ENCODE peak calls at places on chromosomes 3 and 15, in nine cellular contexts. One of them, this sample, is unnamed.

GRCh38 chr15:32898991-32899613 is 181.3 kb downstream of the GREM1 start:
- DNase-seq in frontal cortex: no peak
- DNase-seq in GM12891: no peak
- DNase-seq in midbrain: no peak
- DNase-seq in adipocyte: no peak
- DNase-seq in NCI-H1436: peak
- DNase-seq in activated B cell treated with CpG ODN at 0.5 μM for 24 hours: peak
- DNase-seq in GM04503: no peak
- DNase-seq in activated CD8-positive, alpha-beta memory T cell treated with anti-CD3 and anti-CD28 coated beads for 1 hour: no peak
- DNase-seq in this sample: no peak

GRCh38 chr3:112802338-112802737 is 44.3 kb downstream of the CD200R1L start:
- DNase-seq in frontal cortex: no peak
- DNase-seq in GM12891: no peak
- DNase-seq in midbrain: no peak
- DNase-seq in adipocyte: no peak
- DNase-seq in NCI-H1436: no peak
- DNase-seq in activated B cell treated with CpG ODN at 0.5 μM for 24 hours: no peak
- DNase-seq in GM04503: no peak
- DNase-seq in activated CD8-positive, alpha-beta memory T cell treated with anti-CD3 and anti-CD28 coated beads for 1 hour: no peak
- DNase-seq in this sample: no peak

GRCh38 chr3:29583861-29584260 is 303.0 kb downstream of the RBMS3 start:
- DNase-seq in frontal cortex: no peak
- DNase-seq in GM12891: no peak
- DNase-seq in midbrain: no peak
- DNase-seq in adipocyte: no peak
- DNase-seq in NCI-H1436: no peak
- DNase-seq in activated B cell treated with CpG ODN at 0.5 μM for 24 hours: no peak
- DNase-seq in GM04503: no peak
- DNase-seq in activated CD8-positive, alpha-beta memory T cell treated with anti-CD3 and anti-CD28 coated beads for 1 hour: no peak
- DNase-seq in this sample: no peak

GRCh38 chr3:160435095-160435494 is 14.5 kb downstream of the TRIM59 start:
- DNase-seq in frontal cortex: no peak
- DNase-seq in GM12891: no peak
- DNase-seq in midbrain: no peak
- DNase-seq in adipocyte: no peak
- DNase-seq in NCI-H1436: no peak
- DNase-seq in activated B cell treated with CpG ODN at 0.5 μM for 24 hours: no peak
- DNase-seq in GM04503: no peak
- DNase-seq in activated CD8-positive, alpha-beta memory T cell treated with anti-CD3 and anti-CD28 coated beads for 1 hour: no peak
- DNase-seq in this sample: no peak

GRCh38 chr3:192899540-192899982 is 18.1 kb downstream of the MB21D2 start:
- DNase-seq in frontal cortex: no peak
- DNase-seq in GM12891: no peak
- DNase-seq in midbrain: no peak
- DNase-seq in adipocyte: no peak
- DNase-seq in NCI-H1436: no peak
- DNase-seq in activated B cell treated with CpG ODN at 0.5 μM for 24 hours: no peak
- DNase-seq in GM04503: peak
- DNase-seq in activated CD8-positive, alpha-beta memory T cell treated with anti-CD3 and anti-CD28 coated beads for 1 hour: no peak
- DNase-seq in this sample: no peak

GRCh38 chr3:145898487-145898886 is 262.5 kb downstream of the PLOD2 start:
- DNase-seq in frontal cortex: no peak
- DNase-seq in GM12891: no peak
- DNase-seq in midbrain: no peak
- DNase-seq in adipocyte: peak
- DNase-seq in NCI-H1436: no peak
- DNase-seq in activated B cell treated with CpG ODN at 0.5 μM for 24 hours: no peak
- DNase-seq in GM04503: no peak
- DNase-seq in activated CD8-positive, alpha-beta memory T cell treated with anti-CD3 and anti-CD28 coated beads for 1 hour: no peak
- DNase-seq in this sample: no peak

GRCh38 chr3:174333640-174334039 is 525.5 kb upstream of the NAALADL2 start:
- DNase-seq in frontal cortex: no peak
- DNase-seq in GM12891: no peak
- DNase-seq in midbrain: no peak
- DNase-seq in adipocyte: no peak
- DNase-seq in NCI-H1436: no peak
- DNase-seq in activated B cell treated with CpG ODN at 0.5 μM for 24 hours: no peak
- DNase-seq in GM04503: no peak
- DNase-seq in activated CD8-positive, alpha-beta memory T cell treated with anti-CD3 and anti-CD28 coated beads for 1 hour: no peak
- DNase-seq in this sample: no peak

GRCh38 chr3:113057117-113057516 is 66.3 kb downstream of the GTPBP8 start:
- DNase-seq in frontal cortex: no peak
- DNase-seq in GM12891: no peak
- DNase-seq in midbrain: no peak
- DNase-seq in adipocyte: no peak
- DNase-seq in NCI-H1436: no peak
- DNase-seq in activated B cell treated with CpG ODN at 0.5 μM for 24 hours: no peak
- DNase-seq in GM04503: no peak
- DNase-seq in activated CD8-positive, alpha-beta memory T cell treated with anti-CD3 and anti-CD28 coated beads for 1 hour: no peak
- DNase-seq in this sample: no peak

GRCh38 chr3:34361921-34362320 is 563.5 kb downstream of the PDCD6IP start:
- DNase-seq in frontal cortex: no peak
- DNase-seq in GM12891: peak
- DNase-seq in midbrain: no peak
- DNase-seq in adipocyte: no peak
- DNase-seq in NCI-H1436: no peak
- DNase-seq in activated B cell treated with CpG ODN at 0.5 μM for 24 hours: no peak
- DNase-seq in GM04503: no peak
- DNase-seq in activated CD8-positive, alpha-beta memory T cell treated with anti-CD3 and anti-CD28 coated beads for 1 hour: no peak
- DNase-seq in this sample: no peak

GRCh38 chr3:11391172-11391879 is 119.1 kb downstream of the ATG7 start:
- DNase-seq in frontal cortex: no peak
- DNase-seq in GM12891: no peak
- DNase-seq in midbrain: no peak
- DNase-seq in adipocyte: no peak
- DNase-seq in NCI-H1436: no peak
- DNase-seq in activated B cell treated with CpG ODN at 0.5 μM for 24 hours: no peak
- DNase-seq in GM04503: no peak
- DNase-seq in activated CD8-positive, alpha-beta memory T cell treated with anti-CD3 and anti-CD28 coated beads for 1 hour: no peak
- DNase-seq in this sample: no peak

GRCh38 chr3:124993462-124993861 is 58.9 kb upstream of the MUC13 start:
- DNase-seq in frontal cortex: no peak
- DNase-seq in GM12891: no peak
- DNase-seq in midbrain: no peak
- DNase-seq in adipocyte: no peak
- DNase-seq in NCI-H1436: no peak
- DNase-seq in activated B cell treated with CpG ODN at 0.5 μM for 24 hours: no peak
- DNase-seq in GM04503: peak
- DNase-seq in activated CD8-positive, alpha-beta memory T cell treated with anti-CD3 and anti-CD28 coated beads for 1 hour: no peak
- DNase-seq in this sample: no peak

GRCh38 chr3:46440531-46441294 is 24.0 kb downstream of the LTF start:
- DNase-seq in frontal cortex: no peak
- DNase-seq in GM12891: peak
- DNase-seq in midbrain: no peak
- DNase-seq in adipocyte: no peak
- DNase-seq in NCI-H1436: no peak
- DNase-seq in activated B cell treated with CpG ODN at 0.5 μM for 24 hours: no peak
- DNase-seq in GM04503: no peak
- DNase-seq in activated CD8-positive, alpha-beta memory T cell treated with anti-CD3 and anti-CD28 coated beads for 1 hour: peak
- DNase-seq in this sample: no peak

GRCh38 chr3:29176501-29176900 is 104.4 kb upstream of the RBMS3 start:
- DNase-seq in frontal cortex: no peak
- DNase-seq in GM12891: no peak
- DNase-seq in midbrain: no peak
- DNase-seq in adipocyte: no peak
- DNase-seq in NCI-H1436: no peak
- DNase-seq in activated B cell treated with CpG ODN at 0.5 μM for 24 hours: no peak
- DNase-seq in GM04503: no peak
- DNase-seq in activated CD8-positive, alpha-beta memory T cell treated with anti-CD3 and anti-CD28 coated beads for 1 hour: no peak
- DNase-seq in this sample: no peak

GRCh38 chr3:42088803-42089520 is 2.2 kb upstream of the TRAK1 start:
- DNase-seq in frontal cortex: no peak
- DNase-seq in GM12891: no peak
- DNase-seq in midbrain: no peak
- DNase-seq in adipocyte: no peak
- DNase-seq in NCI-H1436: no peak
- DNase-seq in activated B cell treated with CpG ODN at 0.5 μM for 24 hours: no peak
- DNase-seq in GM04503: no peak
- DNase-seq in activated CD8-positive, alpha-beta memory T cell treated with anti-CD3 and anti-CD28 coated beads for 1 hour: no peak
- DNase-seq in this sample: no peak

GRCh38 chr3:85821130-85821756 is 862.5 kb downstream of the CADM2 start:
- DNase-seq in frontal cortex: no peak
- DNase-seq in GM12891: no peak
- DNase-seq in midbrain: no peak
- DNase-seq in adipocyte: peak
- DNase-seq in NCI-H1436: no peak
- DNase-seq in activated B cell treated with CpG ODN at 0.5 μM for 24 hours: no peak
- DNase-seq in GM04503: no peak
- DNase-seq in activated CD8-positive, alpha-beta memory T cell treated with anti-CD3 and anti-CD28 coated beads for 1 hour: no peak
- DNase-seq in this sample: no peak

GRCh38 chr3:16290007-16290826 is 25.2 kb downstream of the OXNAD1 start:
- DNase-seq in frontal cortex: no peak
- DNase-seq in GM12891: no peak
- DNase-seq in midbrain: peak
- DNase-seq in adipocyte: peak
- DNase-seq in NCI-H1436: no peak
- DNase-seq in activated B cell treated with CpG ODN at 0.5 μM for 24 hours: no peak
- DNase-seq in GM04503: no peak
- DNase-seq in activated CD8-positive, alpha-beta memory T cell treated with anti-CD3 and anti-CD28 coated beads for 1 hour: no peak
- DNase-seq in this sample: no peak

GRCh38 chr3:154085799-154086198 is 35.4 kb upstream of the ARHGEF26 start:
- DNase-seq in frontal cortex: no peak
- DNase-seq in GM12891: no peak
- DNase-seq in midbrain: no peak
- DNase-seq in adipocyte: no peak
- DNase-seq in NCI-H1436: no peak
- DNase-seq in activated B cell treated with CpG ODN at 0.5 μM for 24 hours: no peak
- DNase-seq in GM04503: no peak
- DNase-seq in activated CD8-positive, alpha-beta memory T cell treated with anti-CD3 and anti-CD28 coated beads for 1 hour: no peak
- DNase-seq in this sample: no peak

GRCh38 chr3:851098-851790 is 241.6 kb upstream of the CNTN6 start:
- DNase-seq in frontal cortex: no peak
- DNase-seq in GM12891: peak
- DNase-seq in midbrain: no peak
- DNase-seq in adipocyte: no peak
- DNase-seq in NCI-H1436: no peak
- DNase-seq in activated B cell treated with CpG ODN at 0.5 μM for 24 hours: no peak
- DNase-seq in GM04503: no peak
- DNase-seq in activated CD8-positive, alpha-beta memory T cell treated with anti-CD3 and anti-CD28 coated beads for 1 hour: no peak
- DNase-seq in this sample: no peak

GRCh38 chr3:142239421-142239820 is 14.0 kb upstream of the GK5 start:
- DNase-seq in frontal cortex: no peak
- DNase-seq in GM12891: no peak
- DNase-seq in midbrain: no peak
- DNase-seq in adipocyte: no peak
- DNase-seq in NCI-H1436: no peak
- DNase-seq in activated B cell treated with CpG ODN at 0.5 μM for 24 hours: no peak
- DNase-seq in GM04503: no peak
- DNase-seq in activated CD8-positive, alpha-beta memory T cell treated with anti-CD3 and anti-CD28 coated beads for 1 hour: no peak
- DNase-seq in this sample: no peak

GRCh38 chr3:151379083-151379734 is 5.3 kb downstream of the P2RY12 start:
- DNase-seq in frontal cortex: no peak
- DNase-seq in GM12891: no peak
- DNase-seq in midbrain: peak
- DNase-seq in adipocyte: peak
- DNase-seq in NCI-H1436: no peak
- DNase-seq in activated B cell treated with CpG ODN at 0.5 μM for 24 hours: no peak
- DNase-seq in GM04503: no peak
- DNase-seq in activated CD8-positive, alpha-beta memory T cell treated with anti-CD3 and anti-CD28 coated beads for 1 hour: no peak
- DNase-seq in this sample: peak

GRCh38 chr3:41710646-41711388 is 251.1 kb downstream of the ULK4 start:
- DNase-seq in frontal cortex: no peak
- DNase-seq in GM12891: no peak
- DNase-seq in midbrain: no peak
- DNase-seq in adipocyte: peak
- DNase-seq in NCI-H1436: no peak
- DNase-seq in activated B cell treated with CpG ODN at 0.5 μM for 24 hours: no peak
- DNase-seq in GM04503: peak
- DNase-seq in activated CD8-positive, alpha-beta memory T cell treated with anti-CD3 and anti-CD28 coated beads for 1 hour: no peak
- DNase-seq in this sample: no peak

GRCh38 chr15:43958894-43959330 is 132.1 kb downstream of the WDR76 start:
- DNase-seq in frontal cortex: no peak
- DNase-seq in GM12891: no peak
- DNase-seq in midbrain: no peak
- DNase-seq in adipocyte: peak
- DNase-seq in NCI-H1436: no peak
- DNase-seq in activated B cell treated with CpG ODN at 0.5 μM for 24 hours: no peak
- DNase-seq in GM04503: peak
- DNase-seq in activated CD8-positive, alpha-beta memory T cell treated with anti-CD3 and anti-CD28 coated beads for 1 hour: no peak
- DNase-seq in this sample: no peak

GRCh38 chr15:29090617-29091466 is 178.8 kb downstream of the NSMCE3 start:
- DNase-seq in frontal cortex: no peak
- DNase-seq in GM12891: peak
- DNase-seq in midbrain: peak
- DNase-seq in adipocyte: peak
- DNase-seq in NCI-H1436: no peak
- DNase-seq in activated B cell treated with CpG ODN at 0.5 μM for 24 hours: no peak
- DNase-seq in GM04503: no peak
- DNase-seq in activated CD8-positive, alpha-beta memory T cell treated with anti-CD3 and anti-CD28 coated beads for 1 hour: peak
- DNase-seq in this sample: peak

GRCh38 chr3:73399106-73399505 is 225.6 kb downstream of the PDZRN3 start:
- DNase-seq in frontal cortex: no peak
- DNase-seq in GM12891: no peak
- DNase-seq in midbrain: no peak
- DNase-seq in adipocyte: peak
- DNase-seq in NCI-H1436: no peak
- DNase-seq in activated B cell treated with CpG ODN at 0.5 μM for 24 hours: no peak
- DNase-seq in GM04503: no peak
- DNase-seq in activated CD8-positive, alpha-beta memory T cell treated with anti-CD3 and anti-CD28 coated beads for 1 hour: no peak
- DNase-seq in this sample: no peak

This sample was measured in progenitor cell of endocrine pancreas.